ENCODE peak calls at places on chromosomes 7 and 10, in four cellular contexts. U is uterus; H is cardiac fibroblast; Y is CD8-positive, alpha-beta T cell. C is an unnamed sample.

GRCh38 chr7:144827581-144828139 is 8.2 kb downstream of the TPK1 start:
- DNase-seq in U (no peak), H (peak), Y (no peak), C (no peak)

GRCh38 chr10:119341236-119342016 is 134.1 kb downstream of the GRK5 start:
- DNase-seq in U (peak), H (peak), Y (no peak), C (no peak)

GRCh38 chr7:132145466-132145865 is 430.8 kb downstream of the PLXNA4 start:
- DNase-seq in U (no peak), H (peak), Y (no peak), C (no peak)

GRCh38 chr10:122298206-122298597 is 27.1 kb downstream of the BTBD16 start:
- DNase-seq in U (no peak), H (no peak), Y (no peak), C (no peak)

GRCh38 chr10:55820478-55820877 is 540.6 kb downstream of the ZWINT start:
- DNase-seq in U (no peak), H (no peak), Y (no peak), C (no peak)

GRCh38 chr7:136869006-136869961 is 832 bp downstream of the CHRM2 start:
- DNase-seq in U (no peak), H (no peak), Y (no peak), C (no peak)

GRCh38 chr10:124005991-124006392 is 87.4 kb downstream of the CHST15 start:
- DNase-seq in U (no peak), H (no peak), Y (no peak), C (no peak)

GRCh38 chr7:130491841-130492518 is at the start of gene MEST:
- DNase-seq in U (no peak), H (peak), Y (no peak), C (no peak)

GRCh38 chr10:102283488-102283887 is 38.2 kb downstream of the GBF1 start:
- DNase-seq in U (no peak), H (no peak), Y (no peak), C (no peak)

GRCh38 chr10:105384056-105384455 is 743.0 kb downstream of the SORCS3 start:
- DNase-seq in U (no peak), H (no peak), Y (no peak), C (no peak)

GRCh38 chr10:107611101-107611500 is 446.6 kb upstream of the SORCS1 start:
- DNase-seq in U (no peak), H (no peak), Y (no peak), C (no peak)

GRCh38 chr10:48309711-48310226 is 3.3 kb downstream of the MAPK8 start:
- DNase-seq in U (no peak), H (peak), Y (no peak), C (no peak)

GRCh38 chr7:130566168-130566897 is 74.4 kb downstream of the MEST start:
- DNase-seq in U (no peak), H (peak), Y (no peak), C (no peak)

GRCh38 chr10:78960316-78960800 is 108.4 kb upstream of the ZMIZ1 start:
- DNase-seq in U (peak), H (peak), Y (no peak), C (no peak)

GRCh38 chr7:977326-978048 is 2.1 kb upstream of the COX19 start:
- DNase-seq in U (no peak), H (peak), Y (no peak), C (no peak)

GRCh38 chr10:78013564-78013963 is 15.8 kb downstream of the POLR3A start:
- DNase-seq in U (no peak), H (no peak), Y (no peak), C (no peak)

GRCh38 chr10:34702982-34703381 is 112.1 kb downstream of the PARD3 start:
- DNase-seq in U (no peak), H (no peak), Y (no peak), C (no peak)

GRCh38 chr7:51256916-51257315 is 59.7 kb downstream of the COBL start:
- DNase-seq in U (no peak), H (no peak), Y (no peak), C (no peak)

GRCh38 chr10:46268076-46268881 is 18.5 kb upstream of the ANTXRL start:
- DNase-seq in U (no peak), H (no peak), Y (peak), C (no peak)

GRCh38 chr7:30472771-30473392 is 5.7 kb downstream of the NOD1 start:
- DNase-seq in U (no peak), H (peak), Y (no peak), C (no peak)

GRCh38 chr7:130667593-130668257 is 823 bp downstream of the COPG2 start:
- DNase-seq in U (no peak), H (peak), Y (peak), C (no peak)

GRCh38 chr7:7673240-7673550 is 32.6 kb downstream of the UMAD1 start:
- DNase-seq in U (no peak), H (no peak), Y (no peak), C (no peak)

GRCh38 chr7:31029251-31029650 is 22.9 kb upstream of the ADCYAP1R1 start:
- DNase-seq in U (no peak), H (no peak), Y (no peak), C (no peak)

GRCh38 chr7:91570600-91570999 is 306.4 kb downstream of the FZD1 start:
- DNase-seq in U (no peak), H (no peak), Y (no peak), C (no peak)

GRCh38 chr7:12821746-12822145 is 134.3 kb downstream of the ARL4A start:
- DNase-seq in U (no peak), H (no peak), Y (no peak), C (no peak)

GRCh38 chr7:110061387-110061786 is 1029.5 kb upstream of the LRRN3 start:
- DNase-seq in U (no peak), H (no peak), Y (no peak), C (no peak)

GRCh38 chr10:32957341-32958084 is 517 bp downstream of the ITGB1 start:
- DNase-seq in U (peak), H (peak), Y (no peak), C (no peak)

GRCh38 chr7:101486056-101486763 is 123.5 kb downstream of the COL26A1 start:
- DNase-seq in U (no peak), H (peak), Y (no peak), C (no peak)

GRCh38 chr7:95545666-95546065 is 50.6 kb downstream of the PDK4 start:
- DNase-seq in U (no peak), H (no peak), Y (no peak), C (no peak)

GRCh38 chr7:40412323-40412722 is 277.5 kb downstream of the SUGCT start:
- DNase-seq in U (no peak), H (no peak), Y (no peak), C (no peak)
- TF ChIP-seq CTCF in U (no peak), H (no peak), Y (no peak), C (no peak)

GRCh38 chr10:86348321-86349210 is 18.0 kb downstream of the GRID1 start:
- DNase-seq in U (no peak), H (no peak), Y (no peak), C (no peak)
- TF ChIP-seq CTCF in U (no peak), H (no peak), Y (no peak), C (no peak)

GRCh38 chr7:116062666-116063065 is 32.1 kb upstream of the TFEC start:
- DNase-seq in U (no peak), H (no peak), Y (no peak), C (no peak)
- TF ChIP-seq CTCF in U (no peak), H (no peak), Y (no peak), C (no peak)

DNA sequence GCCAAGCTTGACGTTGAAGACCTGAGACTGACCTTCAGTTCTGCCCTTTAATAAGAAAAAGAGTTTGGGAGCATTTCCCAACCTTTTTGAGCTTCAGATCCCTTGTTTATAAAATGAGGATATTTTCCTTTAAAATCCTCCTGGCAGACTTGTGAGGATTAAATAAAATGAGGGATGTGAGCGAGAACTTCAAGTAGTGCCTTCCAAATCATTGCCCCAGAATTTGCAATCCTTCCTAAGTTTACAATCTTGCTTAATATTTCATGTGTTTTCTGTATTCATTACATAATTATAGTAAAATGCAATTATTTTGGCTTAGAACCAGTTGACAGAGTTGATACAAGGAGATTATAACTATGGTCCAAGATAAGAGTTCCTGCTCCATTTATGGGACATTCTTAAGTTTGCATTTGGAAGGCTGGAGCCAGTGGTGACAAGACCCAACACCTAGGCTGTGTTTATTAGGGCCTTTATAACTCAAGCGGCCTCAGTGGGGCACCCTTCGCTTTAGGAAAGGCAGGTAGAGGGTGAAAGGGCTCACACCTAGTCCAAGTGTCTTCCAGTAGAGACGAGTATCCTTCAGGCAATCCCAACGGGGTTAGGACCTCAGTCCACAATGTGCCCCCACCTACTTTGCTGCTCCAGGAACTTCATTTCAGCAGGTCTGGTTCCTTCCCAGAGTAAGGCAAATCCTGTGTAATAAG is 317.5 kb downstream of the WDR11 start:
- DNase-seq in U (no peak), H (no peak), Y (no peak), C (no peak)
- TF ChIP-seq CTCF in U (no peak), H (no peak), Y (no peak), C (no peak)